ENCODE peak calls at places on chromosomes 16 and 17, in seven cellular contexts. O is BE2C; A is T-helper 2 cell; U is activated naive CD4-positive, alpha-beta T cell treated with anti-CD3 and anti-CD28 coated beads, Interleukin-2, amount 50 U/mL, for 16 hours; R is ELR; T is neural progenitor cell; D is iris pigment epithelial cell. H is an unnamed sample.

GRCh38 chr16:56319391-56319790 is 106.0 kb downstream of the AMFR start:
- DNase-seq in O (no peak), U (no peak), R (no peak), D (no peak), T (no peak), A (no peak), H (no peak)

GRCh38 chr17:35141681-35142466 is at the start of gene NLE1:
- DNase-seq in O (peak; percentile 89), U (peak; percentile 90), R (peak; percentile 84), D (peak; percentile 74), T (peak; percentile 88), A (peak; percentile 91), H (peak; percentile 85)

GRCh38 chr17:561118-561517 is 153.5 kb downstream of the VPS53 start:
- DNase-seq in O (no peak), T (no peak), D (peak; percentile 87), U (no peak), R (peak; percentile 81), A (peak; percentile 34), H (no peak)

GRCh38 chr16:66858740-66859396 is 14.7 kb downstream of the CA7 start:
- DNase-seq in O (peak; percentile 64), D (peak; percentile 49), T (no peak), U (no peak), A (no peak), R (peak; percentile 55), H (no peak)

GRCh38 chr17:58331815-58332719 is 3.5 kb upstream of the TSPOAP1 start:
- DNase-seq in A (peak; percentile 97), D (no peak), T (no peak), U (peak; percentile 92), R (no peak), O (no peak), H (no peak)

GRCh38 chr17:21368545-21369246 is 7.5 kb upstream of the KCNJ12 start:
- DNase-seq in D (no peak), T (no peak), U (no peak), A (no peak), R (peak; percentile 42), O (no peak), H (no peak)

GRCh38 chr16:457732-458400 is 32.4 kb downstream of the RAB11FIP3 start:
- DNase-seq in R (peak; percentile 4), T (no peak), A (no peak), D (no peak), O (peak; percentile 43), U (no peak), H (no peak)

GRCh38 chr16:69367980-69368379 is 16.4 kb upstream of the TMED6 start:
- DNase-seq in T (no peak), O (no peak), A (no peak), D (peak; percentile 89), R (peak; percentile 28), U (no peak), H (no peak)

GRCh38 chr16:4298761-4299522 is 16.9 kb upstream of the GLIS2 start:
- DNase-seq in T (peak; percentile 48), D (peak; percentile 90), R (peak; percentile 95), A (no peak), U (no peak), O (peak; percentile 75), H (peak; percentile 52)

GRCh38 chr17:75019710-75020109 is 7.2 kb downstream of the MRPL58 start:
- DNase-seq in A (no peak), O (no peak), T (no peak), D (no peak), R (no peak), U (no peak), H (no peak)

GRCh38 chr17:34547453-34548063 is 31.8 kb upstream of the TMEM132E start:
- DNase-seq in O (no peak), A (no peak), R (no peak), U (no peak), D (no peak), T (no peak), H (no peak)

GRCh38 chr17:63039342-63039741 is 73.3 kb downstream of the TANC2 start:
- DNase-seq in A (peak; percentile 9), O (peak; percentile 9), R (no peak), T (no peak), U (no peak), D (no peak), H (no peak)

GRCh38 chr17:21345236-21345635 is 30.9 kb upstream of the KCNJ12 start:
- DNase-seq in O (peak; percentile 47), A (no peak), T (no peak), U (no peak), R (no peak), D (no peak), H (no peak)

GRCh38 chr17:4480929-4481898 is 17.5 kb upstream of the SPNS2 start:
- DNase-seq in D (no peak), T (no peak), O (no peak), R (no peak), U (peak; percentile 40), A (peak; percentile 84), H (no peak)

GRCh38 chr16:90016339-90016950 is 2.8 kb downstream of the DBNDD1 start:
- DNase-seq in U (no peak), R (no peak), D (no peak), T (no peak), A (no peak), O (no peak), H (no peak)

GRCh38 chr16:89295071-89295900 is 77.8 kb downstream of the ZNF778 start:
- DNase-seq in A (no peak), U (no peak), D (no peak), R (no peak), O (no peak), T (no peak), H (no peak)

GRCh38 chr16:12627394-12627793 is 176.3 kb downstream of the CPPED1 start:
- DNase-seq in U (no peak), T (no peak), R (no peak), D (no peak), A (no peak), O (no peak), H (no peak)

GRCh38 chr16:89013692-89014455 is 36.9 kb upstream of the CBFA2T3 start:
- DNase-seq in U (no peak), T (no peak), O (no peak), A (no peak), R (no peak), D (no peak), H (no peak)

GRCh38 chr17:55383771-55384679 is 37.6 kb downstream of the MMD start:
- DNase-seq in T (no peak), A (no peak), U (no peak), R (no peak), D (no peak), O (no peak), H (peak; percentile 95)

GRCh38 chr17:4492762-4493561 is 5.7 kb upstream of the SPNS2 start:
- DNase-seq in U (no peak), R (peak; percentile 55), D (peak; percentile 10), O (no peak), T (peak; percentile 90), A (peak; percentile 29), H (no peak)

H was measured in SK-N-DZ.